ENCODE peak calls at places on chromosomes 16 and 17, in ten cellular contexts. One of them, this sample, is unnamed.

GRCh38 chr16:65497571-65497970 is 375.7 kb upstream of the CDH11 start:
- DNase-seq in right lobe of liver: no peak
- DNase-seq in AG04450: no peak
- DNase-seq in dermis blood vessel endothelial cell: no peak
- DNase-seq in NCI-H187 treated with DMSO at 0.1 percent for 48 hours: no peak
- DNase-seq in GM18507: no peak
- DNase-seq in IMR-90: peak
- DNase-seq in RWPE1: no peak
- DNase-seq in fibroblast of lung: no peak
- DNase-seq in cardiac muscle cell: no peak
- DNase-seq in this sample: no peak

GRCh38 chr17:2004435-2004952 is 20.6 kb downstream of the RTN4RL1 start:
- DNase-seq in fibroblast of lung: no peak
- DNase-seq in right lobe of liver: peak
- DNase-seq in AG04450: no peak
- DNase-seq in dermis blood vessel endothelial cell: no peak
- DNase-seq in RWPE1: no peak
- DNase-seq in GM18507: no peak
- DNase-seq in NCI-H187 treated with DMSO at 0.1 percent for 48 hours: no peak
- DNase-seq in cardiac muscle cell: peak
- DNase-seq in IMR-90: no peak
- DNase-seq in this sample: no peak

GRCh38 chr16:569445-570254 is at the start of gene PIGQ:
- DNase-seq in NCI-H187 treated with DMSO at 0.1 percent for 48 hours: no peak
- DNase-seq in dermis blood vessel endothelial cell: peak
- DNase-seq in GM18507: peak
- DNase-seq in RWPE1: peak
- DNase-seq in right lobe of liver: peak
- DNase-seq in AG04450: no peak
- DNase-seq in cardiac muscle cell: peak
- DNase-seq in fibroblast of lung: peak
- DNase-seq in IMR-90: peak
- DNase-seq in this sample: peak

GRCh38 chr17:19284005-19284959 is 47.1 kb downstream of the EPN2 start:
- DNase-seq in NCI-H187 treated with DMSO at 0.1 percent for 48 hours: no peak
- DNase-seq in right lobe of liver: no peak
- DNase-seq in fibroblast of lung: no peak
- DNase-seq in AG04450: no peak
- DNase-seq in cardiac muscle cell: no peak
- DNase-seq in RWPE1: no peak
- DNase-seq in dermis blood vessel endothelial cell: no peak
- DNase-seq in IMR-90: no peak
- DNase-seq in GM18507: peak
- DNase-seq in this sample: no peak

GRCh38 chr17:858941-859452 is 76.8 kb downstream of the MRM3 start:
- DNase-seq in NCI-H187 treated with DMSO at 0.1 percent for 48 hours: no peak
- DNase-seq in fibroblast of lung: no peak
- DNase-seq in cardiac muscle cell: no peak
- DNase-seq in GM18507: no peak
- DNase-seq in IMR-90: no peak
- DNase-seq in RWPE1: no peak
- DNase-seq in right lobe of liver: no peak
- DNase-seq in AG04450: no peak
- DNase-seq in dermis blood vessel endothelial cell: peak
- DNase-seq in this sample: no peak

GRCh38 chr17:50201226-50201854 is at the start of gene COL1A1:
- DNase-seq in fibroblast of lung: peak
- DNase-seq in IMR-90: peak
- DNase-seq in AG04450: no peak
- DNase-seq in NCI-H187 treated with DMSO at 0.1 percent for 48 hours: no peak
- DNase-seq in cardiac muscle cell: peak
- DNase-seq in GM18507: no peak
- DNase-seq in RWPE1: no peak
- DNase-seq in dermis blood vessel endothelial cell: no peak
- DNase-seq in right lobe of liver: no peak
- DNase-seq in this sample: no peak

GRCh38 chr16:57960826-57961472 is 10.0 kb downstream of the CNGB1 start:
- DNase-seq in RWPE1: no peak
- DNase-seq in cardiac muscle cell: no peak
- DNase-seq in IMR-90: no peak
- DNase-seq in dermis blood vessel endothelial cell: no peak
- DNase-seq in fibroblast of lung: no peak
- DNase-seq in NCI-H187 treated with DMSO at 0.1 percent for 48 hours: no peak
- DNase-seq in GM18507: no peak
- DNase-seq in right lobe of liver: no peak
- DNase-seq in AG04450: no peak
- DNase-seq in this sample: no peak

GRCh38 chr17:11170901-11171300 is 70.1 kb upstream of the SHISA6 start:
- DNase-seq in right lobe of liver: no peak
- DNase-seq in cardiac muscle cell: no peak
- DNase-seq in AG04450: no peak
- DNase-seq in RWPE1: no peak
- DNase-seq in fibroblast of lung: no peak
- DNase-seq in IMR-90: no peak
- DNase-seq in NCI-H187 treated with DMSO at 0.1 percent for 48 hours: no peak
- DNase-seq in GM18507: no peak
- DNase-seq in dermis blood vessel endothelial cell: no peak
- DNase-seq in this sample: no peak

GRCh38 chr17:1957037-1957436 is 68.1 kb downstream of the RTN4RL1 start:
- DNase-seq in GM18507: no peak
- DNase-seq in right lobe of liver: no peak
- DNase-seq in AG04450: peak
- DNase-seq in cardiac muscle cell: no peak
- DNase-seq in fibroblast of lung: peak
- DNase-seq in RWPE1: no peak
- DNase-seq in dermis blood vessel endothelial cell: no peak
- DNase-seq in IMR-90: peak
- DNase-seq in NCI-H187 treated with DMSO at 0.1 percent for 48 hours: no peak
- DNase-seq in this sample: no peak

GRCh38 chr17:67121317-67121887 is 77.0 kb downstream of the CACNG1 start:
- DNase-seq in fibroblast of lung: peak
- DNase-seq in GM18507: no peak
- DNase-seq in NCI-H187 treated with DMSO at 0.1 percent for 48 hours: no peak
- DNase-seq in AG04450: no peak
- DNase-seq in RWPE1: no peak
- DNase-seq in cardiac muscle cell: no peak
- DNase-seq in IMR-90: no peak
- DNase-seq in dermis blood vessel endothelial cell: no peak
- DNase-seq in right lobe of liver: no peak
- DNase-seq in this sample: no peak

GRCh38 chr17:30920683-30921543 is 832 bp upstream of the ADAP2 start:
- DNase-seq in dermis blood vessel endothelial cell: no peak
- DNase-seq in NCI-H187 treated with DMSO at 0.1 percent for 48 hours: no peak
- DNase-seq in fibroblast of lung: no peak
- DNase-seq in IMR-90: peak
- DNase-seq in GM18507: no peak
- DNase-seq in AG04450: no peak
- DNase-seq in right lobe of liver: no peak
- DNase-seq in cardiac muscle cell: no peak
- DNase-seq in RWPE1: no peak
- DNase-seq in this sample: no peak

GRCh38 chr17:35245196-35245486 is 2.3 kb downstream of the SLFN5 start:
- DNase-seq in RWPE1: peak
- DNase-seq in NCI-H187 treated with DMSO at 0.1 percent for 48 hours: no peak
- DNase-seq in cardiac muscle cell: no peak
- DNase-seq in right lobe of liver: no peak
- DNase-seq in IMR-90: peak
- DNase-seq in GM18507: no peak
- DNase-seq in fibroblast of lung: peak
- DNase-seq in dermis blood vessel endothelial cell: peak
- DNase-seq in AG04450: peak
- DNase-seq in this sample: peak

GRCh38 chr16:22325598-22326368 is 28.6 kb downstream of the POLR3E start:
- DNase-seq in right lobe of liver: no peak
- DNase-seq in cardiac muscle cell: no peak
- DNase-seq in GM18507: no peak
- DNase-seq in IMR-90: no peak
- DNase-seq in AG04450: no peak
- DNase-seq in RWPE1: no peak
- DNase-seq in NCI-H187 treated with DMSO at 0.1 percent for 48 hours: no peak
- DNase-seq in fibroblast of lung: no peak
- DNase-seq in dermis blood vessel endothelial cell: no peak
- DNase-seq in this sample: no peak